ENCODE peak calls at places on chromosomes 3 and 15, in ten cellular contexts. Y, Q, Z, G, T, E, B, X, K and O are unnamed samples.

GRCh38 chr15:82972990-82973389 is 13.0 kb upstream of the RAMAC start:
- DNase-seq in Y (no peak), Q (no peak), Z (no peak), G (no peak), T (no peak), E (no peak), B (no peak), X (no peak), K (no peak), O (no peak)

GRCh38 chr3:182404031-182404430 is 389.3 kb upstream of the ATP11B start:
- DNase-seq in Y (no peak), Q (no peak), Z (no peak), G (no peak), T (no peak), E (no peak), B (no peak), X (no peak), K (no peak), O (no peak)

GRCh38 chr3:29026959-29027358 is 253.9 kb upstream of the RBMS3 start:
- DNase-seq in Y (peak; percentile 17), Q (no peak), Z (no peak), G (peak; percentile 38), T (no peak), E (no peak), B (no peak), X (no peak), K (no peak), O (no peak)

GRCh38 chr3:16437640-16438039 is 75.9 kb downstream of the RFTN1 start:
- DNase-seq in Y (no peak), Q (peak; percentile 61), Z (no peak), G (no peak), T (no peak), E (no peak), B (no peak), X (no peak), K (no peak), O (no peak)

GRCh38 chr3:16478516-16478915 is 35.0 kb downstream of the RFTN1 start:
- DNase-seq in Y (peak; percentile 81), Q (no peak), Z (no peak), G (peak; percentile 91), T (no peak), E (no peak), B (no peak), X (no peak), K (peak; percentile 82), O (no peak)

GRCh38 chr3:114823061-114823460 is 324.0 kb downstream of the ZBTB20 start:
- DNase-seq in Y (no peak), Q (no peak), Z (no peak), G (no peak), T (no peak), E (no peak), B (no peak), X (no peak), K (no peak), O (no peak)

GRCh38 chr3:154285221-154285620 is 39.1 kb downstream of the DHX36 start:
- DNase-seq in Y (no peak), Q (no peak), Z (no peak), G (no peak), T (no peak), E (no peak), B (no peak), X (no peak), K (no peak), O (no peak)

GRCh38 chr3:40847571-40847992 is 322.8 kb downstream of the ZNF621 start:
- DNase-seq in Y (no peak), Q (no peak), Z (no peak), G (no peak), T (no peak), E (no peak), B (no peak), X (no peak), K (peak; percentile 24), O (peak; percentile 6)

GRCh38 chr15:72758195-72758594 is 25.4 kb downstream of the ADPGK start:
- DNase-seq in Y (peak; percentile 94), Q (no peak), Z (no peak), G (peak; percentile 97), T (no peak), E (no peak), B (no peak), X (no peak), K (peak; percentile 97), O (no peak)

GRCh38 chr3:30638685-30639412 is 32.4 kb downstream of the TGFBR2 start:
- DNase-seq in Y (no peak), Q (no peak), Z (peak; percentile 58), G (no peak), T (no peak), E (no peak), B (no peak), X (no peak), K (no peak), O (no peak)

GRCh38 chr3:31880020-31880419 is 101.0 kb downstream of the OSBPL10 start:
- DNase-seq in Y (peak; percentile 20), Q (no peak), Z (no peak), G (peak; percentile 8), T (peak; percentile 77), E (no peak), B (no peak), X (no peak), K (no peak), O (no peak)

GRCh38 chr3:172101107-172101506 is 61.7 kb downstream of the FNDC3B start:
- DNase-seq in Y (no peak), Q (no peak), Z (no peak), G (no peak), T (no peak), E (no peak), B (no peak), X (no peak), K (no peak), O (no peak)

GRCh38 chr3:80007522-80007921 is 239.7 kb upstream of the ROBO1 start:
- DNase-seq in Y (no peak), Q (no peak), Z (no peak), G (no peak), T (no peak), E (no peak), B (no peak), X (no peak), K (no peak), O (no peak)

GRCh38 chr3:102447272-102447671 is 12.5 kb downstream of the ZPLD1 start:
- DNase-seq in Y (peak; percentile 4), Q (no peak), Z (no peak), G (peak; percentile 47), T (no peak), E (no peak), B (no peak), X (no peak), K (peak; percentile 11), O (no peak)

GRCh38 chr3:102443021-102443420 is 8.2 kb downstream of the ZPLD1 start:
- DNase-seq in Y (no peak), Q (no peak), Z (no peak), G (peak; percentile 19), T (no peak), E (no peak), B (no peak), X (no peak), K (peak; percentile 15), O (no peak)

GRCh38 chr3:102441832-102442231 is 7.0 kb downstream of the ZPLD1 start:
- DNase-seq in Y (no peak), Q (no peak), Z (no peak), G (peak; percentile 48), T (no peak), E (no peak), B (no peak), X (no peak), K (peak; percentile 47), O (no peak)

GRCh38 chr3:102449341-102449740 is 14.5 kb downstream of the ZPLD1 start:
- DNase-seq in Y (no peak), Q (no peak), Z (no peak), G (peak; percentile 12), T (no peak), E (no peak), B (no peak), X (peak; percentile 57), K (peak; percentile 84), O (no peak)

GRCh38 chr3:102444101-102444500 is 9.3 kb downstream of the ZPLD1 start:
- DNase-seq in Y (peak; percentile 42), Q (no peak), Z (no peak), G (peak; percentile 56), T (no peak), E (no peak), B (no peak), X (peak; percentile 67), K (no peak), O (no peak)
- H3K27me3 ChIP-seq in Y (no peaks in the 10 kb centered on the region), Q (no peaks in the 10 kb centered on the region), Z (no peaks in the 10 kb centered on the region), G (no peaks in the 10 kb centered on the region), T (no peaks in the 10 kb centered on the region), E (no peaks in the 10 kb centered on the region), B (no peaks in the 10 kb centered on the region), X (no peaks in the 10 kb centered on the region), K (no peaks in the 10 kb centered on the region), O (no peaks in the 10 kb centered on the region)

DNA sequence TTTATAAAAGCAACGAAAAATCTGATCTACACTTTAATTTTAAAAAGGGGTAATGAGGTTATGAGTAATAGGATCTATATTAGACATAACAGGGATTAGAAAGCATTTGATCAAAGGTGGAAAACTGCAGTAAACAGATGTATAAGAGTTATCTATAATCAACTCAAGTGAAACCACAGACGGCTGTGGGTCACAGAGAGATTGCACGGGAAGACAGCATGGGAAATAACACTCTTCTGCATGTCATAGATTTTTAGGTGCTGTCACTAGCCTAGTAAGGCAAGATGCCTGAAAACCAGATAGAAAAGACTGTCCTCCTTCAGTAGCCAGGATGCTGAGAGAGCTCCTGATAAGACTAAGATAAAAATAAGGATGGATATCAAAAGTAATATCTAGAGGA is 1.8 kb downstream of the LYSMD2 start:
- DNase-seq in Y (no peak), Q (no peak), Z (no peak), G (no peak), T (no peak), E (no peak), B (peak; percentile 44), X (no peak), K (no peak), O (no peak)
- H3K4me3 ChIP-seq in Y (no peak overlapping the region), Q (no peak overlapping the region), Z (no peak overlapping the region), G (no peak overlapping the region), T (no peak overlapping the region), E (no peak overlapping the region), B (no peak overlapping the region), X (no peak overlapping the region), K (no peak overlapping the region), O (no peak overlapping the region)

GRCh38 chr3:195060531-195061385 is 210.2 kb downstream of the XXYLT1 start:
- DNase-seq in Y (no peak), Q (peak; percentile 88), Z (peak; percentile 47), G (no peak), T (no peak), E (peak; percentile 59), B (no peak), X (no peak), K (no peak), O (no peak)
- H3K27me3 ChIP-seq in Y (no peaks in the 10 kb centered on the region), Q (no peaks in the 10 kb centered on the region), Z (no peaks in the 10 kb centered on the region), G (peaks cover 16% of the 10 kb centered on the region), T (no peaks in the 10 kb centered on the region), E (no peaks in the 10 kb centered on the region), B (no peaks in the 10 kb centered on the region), X (no peaks in the 10 kb centered on the region), K (peaks cover 42% of the 10 kb centered on the region), O (no peaks in the 10 kb centered on the region)

DNA sequence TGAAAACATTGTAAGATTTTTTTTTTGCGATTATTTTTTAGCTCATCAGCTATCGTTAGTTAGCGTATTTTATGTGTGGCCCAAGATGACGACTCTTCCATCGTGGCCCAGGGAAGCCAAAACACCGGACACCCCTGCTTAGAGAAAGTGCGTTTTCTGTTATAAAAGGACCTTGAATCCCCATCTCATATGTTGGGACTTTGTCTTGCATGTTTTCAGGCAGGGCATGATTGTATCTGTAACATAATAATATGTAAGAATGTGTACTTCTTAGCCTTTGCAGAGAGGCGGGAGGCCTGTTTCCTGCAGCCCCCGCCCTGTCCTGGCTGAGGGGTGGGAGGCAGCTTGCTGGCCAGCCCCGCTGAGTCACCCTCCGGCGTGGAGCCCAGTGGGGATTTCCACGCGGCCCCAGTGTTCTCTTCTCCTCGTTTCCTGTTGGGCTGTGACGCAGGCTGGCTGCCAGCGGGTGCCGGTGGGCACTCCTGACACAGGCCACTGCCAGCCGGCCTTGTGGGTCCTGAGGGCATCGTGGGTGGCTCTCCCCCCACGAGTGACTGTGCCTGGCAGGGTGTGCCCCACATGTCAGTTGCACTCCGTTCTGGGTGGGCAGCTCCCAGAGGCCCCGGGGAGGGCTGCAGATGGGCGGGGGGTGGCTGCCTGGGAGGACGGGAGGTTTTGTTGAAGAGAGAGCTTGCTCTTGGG is 55.6 kb downstream of the SMAD3 start:
- DNase-seq in Y (peak; percentile 90), Q (peak; percentile 79), Z (peak; percentile 89), G (peak; percentile 97), T (peak; percentile 76), E (peak; percentile 96), B (peak; percentile 86), X (peak; percentile 42), K (peak; percentile 96), O (peak; percentile 77)
- H3K4me3 ChIP-seq in Y (peak overlapping the region; percentile 18), Q (no peak overlapping the region), Z (no peak overlapping the region), G (no peak overlapping the region), T (no peak overlapping the region), E (no peak overlapping the region), B (peak overlapping the region; percentile 36), X (no peak overlapping the region), K (peak overlapping the region; percentile 17), O (no peak overlapping the region)